ENCODE peak calls at places on chromosomes 3 and 15, in eight cellular contexts. D is endothelial cell; Q is foreskin fibroblast; V is stimulated activated CD8-positive, alpha-beta memory T cell treated with anti-CD3 and anti-CD28 coated beads, Interleukin-2, amount 100 ng/mL, for 48 hours; Z is K562; U is AG20443; R is activated CD4-positive, alpha-beta T cell treated with anti-CD3 and anti-CD28 coated beads, Interleukin-2, amount 50 U/mL, for 4 hours; N is hippocampal formation. S is an unnamed sample.

GRCh38 chr3:190229632-190230424 is 92.4 kb downstream of the CLDN1 start:
- DNase-seq in D (no peak), Q (no peak), V (no peak), Z (no peak), U (no peak), R (no peak), N (no peak), S (no peak)

GRCh38 chr15:90674476-90674875 is 42.7 kb upstream of the BLM start:
- DNase-seq in D (no peak), Q (peak), V (no peak), Z (no peak), U (no peak), R (no peak), N (no peak), S (no peak)

GRCh38 chr15:45386974-45387373 is 8.6 kb upstream of the GATM start:
- DNase-seq in D (no peak), Q (no peak), V (no peak), Z (no peak), U (no peak), R (no peak), N (no peak), S (no peak)

GRCh38 chr3:8458711-8459110 is 42.9 kb upstream of the LMCD1 start:
- DNase-seq in D (no peak), Q (peak), V (no peak), Z (no peak), U (peak), R (no peak), N (no peak), S (peak)

GRCh38 chr15:32838820-32839219 is 121.0 kb downstream of the GREM1 start:
- DNase-seq in D (no peak), Q (peak), V (no peak), Z (no peak), U (peak), R (no peak), N (peak), S (peak)

GRCh38 chr15:40582726-40583246 is 11.3 kb upstream of the KNL1 start:
- DNase-seq in D (no peak), Q (peak), V (no peak), Z (peak), U (no peak), R (no peak), N (no peak), S (peak)

GRCh38 chr3:115092220-115092791 is 54.8 kb downstream of the ZBTB20 start:
- DNase-seq in D (peak), Q (peak), V (peak), Z (peak), U (peak), R (peak), N (peak), S (peak)

GRCh38 chr15:63726491-63726890 is 107.3 kb downstream of the HERC1 start:
- DNase-seq in D (no peak), Q (no peak), V (no peak), Z (no peak), U (no peak), R (no peak), N (no peak), S (no peak)

GRCh38 chr3:176286456-176287115 is 910.7 kb downstream of the TBL1XR1 start:
- DNase-seq in D (no peak), Q (peak), V (no peak), Z (no peak), U (no peak), R (no peak), N (no peak), S (peak)

GRCh38 chr3:16069149-16069922 is 105.1 kb upstream of the GALNT15 start:
- DNase-seq in D (no peak), Q (peak), V (no peak), Z (no peak), U (peak), R (no peak), N (no peak), S (peak)

GRCh38 chr3:16839271-16840110 is 45.3 kb upstream of the PLCL2 start:
- DNase-seq in D (no peak), Q (no peak), V (no peak), Z (no peak), U (no peak), R (no peak), N (no peak), S (no peak)

GRCh38 chr15:71202712-71203111 is 87.4 kb downstream of the THSD4 start:
- DNase-seq in D (no peak), Q (no peak), V (no peak), Z (no peak), U (no peak), R (no peak), N (no peak), S (no peak)

GRCh38 chr3:38138347-38139190 is at the start of gene MYD88:
- DNase-seq in D (peak), Q (peak), V (peak), Z (peak), U (peak), R (peak), N (peak), S (peak)